ENCODE peak calls at places on chromosomes 16 and 17, in four cellular contexts. K is esophagus squamous epithelium, C is IMR-90, N is breast epithelium. R is an unnamed sample.
A peak's percentile ranks its signal among the peaks of the same experiment; 100 is the strongest.

GRCh38 chr16:48503779-48504178 is 106.2 kb downstream of the N4BP1 start:
- DNase-seq in K (no peak), C (peak; percentile 89), N (no peak), R (peak; percentile 70)

GRCh38 chr17:59406808-59407381 is 75.4 kb downstream of the YPEL2 start:
- DNase-seq in K (no peak), C (peak; percentile 57), N (no peak), R (no peak)

GRCh38 chr16:24643489-24643888 is 86.0 kb upstream of the TNRC6A start:
- DNase-seq in K (no peak), C (no peak), N (no peak), R (no peak)

GRCh38 chr17:73203788-73204479 is 11.1 kb downstream of the COG1 start:
- DNase-seq in K (no peak), C (no peak), N (peak; percentile 2), R (no peak)

GRCh38 chr17:78723957-78724356 is 58.1 kb downstream of the CYTH1 start:
- DNase-seq in K (no peak), C (no peak), N (no peak), R (no peak)

GRCh38 chr16:80120899-80121521 is 419.8 kb upstream of the DYNLRB2 start:
- DNase-seq in K (no peak), C (no peak), N (no peak), R (no peak)

GRCh38 chr16:50548659-50549560 is 714 bp downstream of the NKD1 start:
- DNase-seq in K (no peak), C (no peak), N (no peak), R (no peak)

GRCh38 chr17:30369995-30370394 is 8.7 kb upstream of the CPD start:
- DNase-seq in K (no peak), C (peak; percentile 46), N (no peak), R (no peak)

GRCh38 chr16:7962480-7962879 is 627.8 kb downstream of the TMEM114 start:
- DNase-seq in K (no peak), C (no peak), N (no peak), R (no peak)

GRCh38 chr17:45908460-45908859 is 14.1 kb downstream of the MAPT start:
- DNase-seq in K (no peak), C (no peak), N (no peak), R (no peak)

GRCh38 chr17:67289174-67289876 is 44.3 kb upstream of the HELZ start:
- DNase-seq in K (no peak), C (peak; percentile 55), N (peak; percentile 50), R (peak; percentile 70)

GRCh38 chr16:4918790-4919210 is 18.1 kb downstream of the PPL start:
- DNase-seq in K (no peak), C (no peak), N (peak; percentile 45), R (no peak)

GRCh38 chr16:24189941-24190340 is 66.2 kb upstream of the CACNG3 start:
- DNase-seq in K (no peak), C (no peak), N (no peak), R (no peak)

GRCh38 chr16:74321356-74321755 is 24.7 kb downstream of the PSMD7 start:
- DNase-seq in K (no peak), C (no peak), N (no peak), R (no peak)

GRCh38 chr17:2043785-2044184 is 2.0 kb downstream of the OVCA2 start:
- DNase-seq in K (no peak), C (peak; percentile 80), N (no peak), R (no peak)

GRCh38 chr16:57840833-57841232 is 38.5 kb upstream of the KIFC3 start:
- DNase-seq in K (no peak), C (no peak), N (no peak), R (no peak)

GRCh38 chr17:32275060-32276042 is 9.7 kb downstream of the RHBDL3 start:
- DNase-seq in K (no peak), C (peak; percentile 90), N (no peak), R (no peak)

GRCh38 chr17:17402558-17402957 is 74.2 kb upstream of the MED9 start:
- DNase-seq in K (no peak), C (peak; percentile 36), N (no peak), R (no peak)

GRCh38 chr17:13513039-13513405 is 88.7 kb downstream of the HS3ST3A1 start:
- DNase-seq in K (no peak), C (peak; percentile 27), N (no peak), R (no peak)

GRCh38 chr17:59151591-59151990 is 3.4 kb downstream of the SKA2 start:
- DNase-seq in K (no peak), C (no peak), N (no peak), R (no peak)

GRCh38 chr16:53922805-53923645 is 219.1 kb downstream of the FTO start:
- DNase-seq in K (no peak), C (peak; percentile 47), N (no peak), R (no peak)

GRCh38 chr17:40450175-40450574 is 6.9 kb downstream of the IGFBP4 start:
- DNase-seq in K (no peak), C (peak; percentile 45), N (no peak), R (no peak)

GRCh38 chr16:17374668-17375255 is 96.0 kb downstream of the XYLT1 start:
- DNase-seq in K (no peak), C (no peak), N (no peak), R (no peak)
- H3K4me1 ChIP-seq in K (peaks cover 63% of the 10 kb centered on the region), C (peaks cover 9% of the 10 kb centered on the region), N (no peaks in the 10 kb centered on the region), R (peaks cover 38% of the 10 kb centered on the region)

GRCh38 chr17:50893183-50893993 is 27.2 kb upstream of the TOB1 start:
- DNase-seq in K (no peak), C (peak; percentile 52), N (peak; percentile 90), R (peak; percentile 79)
- TF ChIP-seq POLR2A in K (no peak), C (no peak), N (no peak), R (no peak)

GRCh38 chr17:61159415-61159814 is 240.2 kb upstream of the TBX2 start:
- DNase-seq in K (no peak), C (peak; percentile 33), N (no peak), R (no peak)
- H3K4me1 ChIP-seq in K (peaks cover 8% of the 10 kb centered on the region), C (peaks cover 9% of the 10 kb centered on the region), N (no peaks in the 10 kb centered on the region), R (no peaks in the 10 kb centered on the region)

GRCh38 chr16:11613381-11614303 is 26.9 kb upstream of the LITAF start:
- DNase-seq in K (peak; percentile 33), C (no peak), N (no peak), R (peak; percentile 90)
- TF ChIP-seq POLR2A in K (no peak), C (no peak), N (no peak), R (no peak)

GRCh38 chr17:81416612-81417011 is 21.4 kb downstream of the BAHCC1 start:
- DNase-seq in K (no peak), C (no peak), N (no peak), R (no peak)
- H3K4me1 ChIP-seq in K (peaks cover 74% of the 10 kb centered on the region), C (peaks cover 38% of the 10 kb centered on the region), N (peaks cover 24% of the 10 kb centered on the region), R (peaks cover 65% of the 10 kb centered on the region)

GRCh38 chr16:2092866-2093265 is 42.8 kb downstream of the PKD1 start:
- DNase-seq in K (no peak), C (no peak), N (no peak), R (no peak)
- TF ChIP-seq POLR2A in K (no peak), C (no peak), N (no peak), R (no peak)

GRCh38 chr16:10579575-10579964 is 828 bp downstream of the EMP2 start:
- DNase-seq in K (no peak), C (no peak), N (no peak), R (no peak)
- H3K4me1 ChIP-seq in K (peaks cover 63% of the 10 kb centered on the region), C (peaks cover 28% of the 10 kb centered on the region), N (peaks cover 16% of the 10 kb centered on the region), R (peaks cover 55% of the 10 kb centered on the region)

DNA sequence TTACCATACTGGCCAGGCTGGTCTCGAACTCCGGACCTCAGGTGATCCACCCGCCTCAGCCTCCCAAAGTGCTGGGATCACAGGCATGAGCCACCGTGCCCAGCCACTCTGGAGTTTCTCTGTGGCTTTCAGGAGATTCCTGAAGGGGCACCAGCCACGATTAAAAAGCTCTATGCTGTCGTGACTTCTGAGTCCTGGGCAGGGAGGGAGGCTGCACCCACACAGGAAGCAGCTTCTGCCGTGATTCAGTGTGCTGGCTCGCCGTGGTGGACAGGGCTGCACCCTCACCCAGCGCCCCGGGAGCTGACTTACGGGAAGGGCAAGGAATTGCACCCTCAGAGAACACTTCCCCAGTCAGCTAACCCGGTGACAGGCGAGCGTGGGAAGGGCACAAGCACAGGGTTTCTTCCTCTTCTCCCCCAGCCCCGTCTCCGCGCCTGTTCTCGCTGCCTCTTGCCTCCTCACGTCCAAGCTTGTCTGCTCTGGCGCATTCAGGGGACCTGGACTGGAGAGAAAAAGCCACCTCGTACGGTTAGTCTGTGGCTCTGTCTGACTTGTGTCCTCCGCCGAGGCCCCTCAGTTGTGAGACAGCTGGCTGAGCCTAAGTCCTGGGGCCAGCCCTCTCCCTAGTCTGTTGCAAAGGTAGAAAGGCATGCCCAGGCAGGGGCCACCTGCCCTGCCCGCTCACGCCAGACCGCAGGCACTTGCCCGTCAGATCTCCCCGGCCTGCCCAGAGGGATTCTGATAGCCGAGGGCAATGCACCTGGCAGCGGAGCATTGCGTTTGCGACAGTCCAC is 145.0 kb downstream of the SEC14L1 start:
- DNase-seq in K (no peak), C (peak; percentile 89), N (peak; percentile 68), R (peak; percentile 82)
- TF ChIP-seq POLR2A in K (no peak), C (no peak), N (no peak), R (no peak)